ENCODE peak calls at places on chromosome 7, in four cellular contexts. One of them, this sample, is unnamed.

GRCh38 chr7:33805630-33806233 is 99.6 kb upstream of the BMPER start:
- DNase-seq in HCT116: no peak
- DNase-seq in PC-3: peak; percentile 64
- DNase-seq in MM.1S: no peak
- DNase-seq in this sample: no peak

GRCh38 chr7:114933665-114934064 is 11.8 kb downstream of the MDFIC start:
- DNase-seq in HCT116: no peak
- DNase-seq in PC-3: no peak
- DNase-seq in MM.1S: no peak
- DNase-seq in this sample: no peak

GRCh38 chr7:102457352-102457924 is 7.2 kb downstream of the ALKBH4 start:
- DNase-seq in HCT116: no peak
- DNase-seq in PC-3: no peak
- DNase-seq in MM.1S: no peak
- DNase-seq in this sample: no peak

GRCh38 chr7:138194567-138194966 is 118.3 kb downstream of the AKR1D1 start:
- DNase-seq in HCT116: no peak
- DNase-seq in PC-3: no peak
- DNase-seq in MM.1S: no peak
- DNase-seq in this sample: no peak

GRCh38 chr7:138992052-138992531 is 10.9 kb upstream of the KIAA1549 start:
- DNase-seq in HCT116: no peak
- DNase-seq in PC-3: no peak
- DNase-seq in MM.1S: no peak
- DNase-seq in this sample: no peak

GRCh38 chr7:137846588-137847417 is at the start of gene DGKI:
- DNase-seq in HCT116: no peak
- DNase-seq in PC-3: no peak
- DNase-seq in MM.1S: no peak
- DNase-seq in this sample: peak; percentile 77

GRCh38 chr7:134943785-134944400 is 42.4 kb upstream of the AGBL3 start:
- DNase-seq in HCT116: peak; percentile 19
- DNase-seq in PC-3: peak; percentile 74
- DNase-seq in MM.1S: peak; percentile 55
- DNase-seq in this sample: no peak

GRCh38 chr7:17301491-17302101 is 3.1 kb downstream of the AHR start:
- DNase-seq in HCT116: no peak
- DNase-seq in PC-3: peak; percentile 66
- DNase-seq in MM.1S: peak; percentile 43
- DNase-seq in this sample: peak; percentile 62

GRCh38 chr7:1941464-1942025 is 271.5 kb downstream of the ELFN1 start:
- DNase-seq in HCT116: no peak
- DNase-seq in PC-3: no peak
- DNase-seq in MM.1S: no peak
- DNase-seq in this sample: no peak

GRCh38 chr7:151340794-151341356 is 737 bp upstream of the NUB1 start:
- DNase-seq in HCT116: no peak
- DNase-seq in PC-3: no peak
- DNase-seq in MM.1S: no peak
- DNase-seq in this sample: no peak

GRCh38 chr7:3260425-3260762 is 40.7 kb upstream of the SDK1 start:
- DNase-seq in HCT116: no peak
- DNase-seq in PC-3: no peak
- DNase-seq in MM.1S: no peak
- DNase-seq in this sample: no peak

GRCh38 chr7:24290004-24290641 is 6.1 kb downstream of the NPY start:
- DNase-seq in HCT116: peak; percentile 76
- DNase-seq in PC-3: peak; percentile 71
- DNase-seq in MM.1S: peak; percentile 86
- DNase-seq in this sample: peak; percentile 80

GRCh38 chr7:71735961-71736556 is 604.1 kb downstream of the GALNT17 start:
- DNase-seq in HCT116: peak; percentile 28
- DNase-seq in PC-3: peak; percentile 66
- DNase-seq in MM.1S: peak; percentile 61
- DNase-seq in this sample: peak; percentile 93

GRCh38 chr7:6273917-6274630 is 1.6 kb upstream of the CYTH3 start:
- DNase-seq in HCT116: no peak
- DNase-seq in PC-3: no peak
- DNase-seq in MM.1S: no peak
- DNase-seq in this sample: no peak

GRCh38 chr7:94395141-94396041 is 696 bp downstream of the COL1A2 start:
- DNase-seq in HCT116: peak; percentile 59
- DNase-seq in PC-3: peak; percentile 80
- DNase-seq in MM.1S: peak; percentile 71
- DNase-seq in this sample: peak; percentile 89
- TF ChIP-seq EZH2phosphoT487 in HCT116: no peak
- TF ChIP-seq EZH2phosphoT487 in PC-3: no peak
- TF ChIP-seq EZH2phosphoT487 in MM.1S: no peak
- TF ChIP-seq EZH2phosphoT487 in this sample: no peak

GRCh38 chr7:157704365-157704764 is 367.6 kb downstream of the DNAJB6 start:
- DNase-seq in HCT116: no peak
- DNase-seq in PC-3: no peak
- DNase-seq in MM.1S: no peak
- DNase-seq in this sample: no peak
- TF ChIP-seq EZH2phosphoT487 in HCT116: no peak
- TF ChIP-seq EZH2phosphoT487 in PC-3: no peak
- TF ChIP-seq EZH2phosphoT487 in MM.1S: no peak
- TF ChIP-seq EZH2phosphoT487 in this sample: no peak

GRCh38 chr7:80095545-80095944 is 39.1 kb upstream of the GNAI1 start:
- DNase-seq in HCT116: no peak
- DNase-seq in PC-3: peak; percentile 45
- DNase-seq in MM.1S: peak; percentile 42
- DNase-seq in this sample: peak; percentile 23
- TF ChIP-seq EZH2phosphoT487 in HCT116: no peak
- TF ChIP-seq EZH2phosphoT487 in PC-3: no peak
- TF ChIP-seq EZH2phosphoT487 in MM.1S: no peak
- TF ChIP-seq EZH2phosphoT487 in this sample: no peak

DNA sequence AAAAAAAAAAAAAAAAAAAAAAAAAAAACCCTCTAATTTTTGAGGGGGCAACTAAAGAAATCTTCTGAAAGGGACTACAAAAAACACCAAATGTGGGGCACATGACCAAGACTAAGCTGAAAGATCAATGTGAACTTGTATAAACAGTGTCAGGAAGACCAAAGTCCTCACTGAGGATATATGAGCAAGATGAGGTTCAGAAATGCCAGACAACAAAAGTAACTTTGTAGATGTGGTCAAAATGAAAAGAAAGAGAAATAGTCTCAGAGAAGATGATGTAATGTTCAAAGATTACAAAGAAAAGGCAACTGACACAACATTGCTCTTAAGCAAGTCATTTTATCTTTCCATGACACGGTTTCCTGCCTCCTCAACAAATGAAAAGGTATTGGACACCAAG is 48.7 kb upstream of the PTPRZ1 start:
- DNase-seq in HCT116: no peak
- DNase-seq in PC-3: no peak
- DNase-seq in MM.1S: no peak
- DNase-seq in this sample: no peak
- TF ChIP-seq EZH2phosphoT487 in HCT116: no peak
- TF ChIP-seq EZH2phosphoT487 in PC-3: no peak
- TF ChIP-seq EZH2phosphoT487 in MM.1S: no peak
- TF ChIP-seq EZH2phosphoT487 in this sample: no peak

GRCh38 chr7:55053651-55054226 is 34.9 kb downstream of the EGFR start:
- DNase-seq in HCT116: no peak
- DNase-seq in PC-3: peak; percentile 65
- DNase-seq in MM.1S: no peak
- DNase-seq in this sample: no peak

GRCh38 chr7:55052726-55053431 is 34.1 kb downstream of the EGFR start:
- DNase-seq in HCT116: no peak
- DNase-seq in PC-3: no peak
- DNase-seq in MM.1S: no peak
- DNase-seq in this sample: no peak

GRCh38 chr7:55055479-55055878 is 36.7 kb downstream of the EGFR start:
- DNase-seq in HCT116: no peak
- DNase-seq in PC-3: peak; percentile 45
- DNase-seq in MM.1S: no peak
- DNase-seq in this sample: no peak

GRCh38 chr7:55054758-55055157 is 35.9 kb downstream of the EGFR start:
- DNase-seq in HCT116: no peak
- DNase-seq in PC-3: no peak
- DNase-seq in MM.1S: no peak
- DNase-seq in this sample: no peak

DNA sequence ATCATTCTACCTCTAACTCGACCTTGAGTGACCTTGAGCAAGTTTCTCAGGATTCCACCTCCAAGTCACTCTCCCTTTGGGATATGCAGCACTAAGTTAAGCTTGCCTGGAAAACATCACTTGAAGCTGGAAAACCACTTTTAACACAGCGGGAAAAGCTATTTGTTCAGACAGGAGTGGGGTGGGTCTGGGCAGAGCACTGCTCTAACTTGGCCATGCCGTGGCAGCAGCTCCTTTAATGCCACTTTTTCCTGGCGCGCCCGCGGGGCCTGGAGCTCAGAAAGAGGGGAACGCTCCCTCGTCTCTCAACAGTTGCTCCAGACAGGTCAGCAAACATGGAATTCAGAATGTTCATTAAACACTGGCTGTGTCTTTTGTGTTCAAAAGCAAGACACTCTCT is 35.4 kb downstream of the EGFR start:
- DNase-seq in HCT116: no peak
- DNase-seq in PC-3: no peak
- DNase-seq in MM.1S: no peak
- DNase-seq in this sample: no peak
- TF ChIP-seq EZH2phosphoT487 in HCT116: no peak
- TF ChIP-seq EZH2phosphoT487 in PC-3: no peak
- TF ChIP-seq EZH2phosphoT487 in MM.1S: no peak
- TF ChIP-seq EZH2phosphoT487 in this sample: no peak